ENCODE peak calls at places on chromosomes 7 and 10, in five cellular contexts. One of them, this sample, is unnamed.

GRCh38 chr7:139294951-139295555 is 46.1 kb upstream of the FMC1 start:
- DNase-seq in astrocyte: no peak
- DNase-seq in left ventricle myocardium inferior: no peak
- DNase-seq in prostate gland: no peak
- DNase-seq in endothelial cell: no peak
- DNase-seq in this sample: no peak

GRCh38 chr7:17142831-17143541 is 155.5 kb upstream of the AHR start:
- DNase-seq in endothelial cell: no peak
- DNase-seq in prostate gland: no peak
- DNase-seq in astrocyte: peak
- DNase-seq in left ventricle myocardium inferior: no peak
- DNase-seq in this sample: no peak

GRCh38 chr7:46486264-46487206 is 565.5 kb upstream of the IGFBP3 start:
- DNase-seq in endothelial cell: no peak
- DNase-seq in prostate gland: no peak
- DNase-seq in left ventricle myocardium inferior: peak
- DNase-seq in astrocyte: peak
- DNase-seq in this sample: no peak

GRCh38 chr7:3087243-3087642 is 43.6 kb upstream of the CARD11 start:
- DNase-seq in left ventricle myocardium inferior: no peak
- DNase-seq in prostate gland: no peak
- DNase-seq in astrocyte: peak
- DNase-seq in endothelial cell: no peak
- DNase-seq in this sample: no peak

GRCh38 chr7:83879103-83879502 is 230.2 kb upstream of the SEMA3E start:
- DNase-seq in astrocyte: no peak
- DNase-seq in left ventricle myocardium inferior: no peak
- DNase-seq in prostate gland: no peak
- DNase-seq in endothelial cell: no peak
- DNase-seq in this sample: no peak

GRCh38 chr10:10326119-10326518 is 691.6 kb upstream of the CELF2 start:
- DNase-seq in endothelial cell: no peak
- DNase-seq in left ventricle myocardium inferior: no peak
- DNase-seq in prostate gland: no peak
- DNase-seq in astrocyte: peak
- DNase-seq in this sample: no peak

GRCh38 chr10:59880976-59881510 is 25.3 kb downstream of the CCDC6 start:
- DNase-seq in endothelial cell: no peak
- DNase-seq in left ventricle myocardium inferior: no peak
- DNase-seq in prostate gland: no peak
- DNase-seq in astrocyte: no peak
- DNase-seq in this sample: no peak

GRCh38 chr7:24812313-24812945 is 55.2 kb upstream of the GSDME start:
- DNase-seq in prostate gland: no peak
- DNase-seq in astrocyte: no peak
- DNase-seq in endothelial cell: peak
- DNase-seq in left ventricle myocardium inferior: peak
- DNase-seq in this sample: peak

GRCh38 chr10:128095023-128095752 is 31.0 kb downstream of the MKI67 start:
- DNase-seq in left ventricle myocardium inferior: no peak
- DNase-seq in endothelial cell: no peak
- DNase-seq in astrocyte: no peak
- DNase-seq in prostate gland: no peak
- DNase-seq in this sample: no peak

GRCh38 chr7:132906193-132906829 is 175.6 kb downstream of the CHCHD3 start:
- DNase-seq in astrocyte: no peak
- DNase-seq in left ventricle myocardium inferior: no peak
- DNase-seq in prostate gland: no peak
- DNase-seq in endothelial cell: no peak
- DNase-seq in this sample: no peak

GRCh38 chr10:70579234-70580002 is 23.1 kb downstream of the PRF1 start:
- DNase-seq in left ventricle myocardium inferior: no peak
- DNase-seq in prostate gland: no peak
- DNase-seq in endothelial cell: no peak
- DNase-seq in astrocyte: no peak
- DNase-seq in this sample: no peak

GRCh38 chr10:12709516-12709915 is 292.0 kb downstream of the CCDC3 start:
- DNase-seq in astrocyte: no peak
- DNase-seq in prostate gland: no peak
- DNase-seq in left ventricle myocardium inferior: no peak
- DNase-seq in endothelial cell: no peak
- DNase-seq in this sample: no peak

GRCh38 chr7:102464577-102465280 is at the start of the genes ALKBH4 and LRWD1:
- DNase-seq in prostate gland: peak
- DNase-seq in endothelial cell: peak
- DNase-seq in left ventricle myocardium inferior: peak
- DNase-seq in astrocyte: peak
- DNase-seq in this sample: peak
- TF ChIP-seq CTCF in prostate gland: no peak
- TF ChIP-seq CTCF in endothelial cell: peak
- TF ChIP-seq CTCF in left ventricle myocardium inferior: peak
- TF ChIP-seq CTCF in astrocyte: no peak
- TF ChIP-seq CTCF in this sample: peak

GRCh38 chr10:6279540-6280267 is 77.0 kb downstream of the PFKFB3 start:
- DNase-seq in astrocyte: peak
- DNase-seq in left ventricle myocardium inferior: no peak
- DNase-seq in prostate gland: no peak
- DNase-seq in endothelial cell: no peak
- DNase-seq in this sample: peak
- TF ChIP-seq CTCF in astrocyte: no peak
- TF ChIP-seq CTCF in left ventricle myocardium inferior: no peak
- TF ChIP-seq CTCF in prostate gland: no peak
- TF ChIP-seq CTCF in endothelial cell: no peak
- TF ChIP-seq CTCF in this sample: no peak

GRCh38 chr10:114077815-114078219 is 34.2 kb downstream of the ADRB1 start:
- DNase-seq in prostate gland: no peak
- DNase-seq in astrocyte: no peak
- DNase-seq in endothelial cell: no peak
- DNase-seq in left ventricle myocardium inferior: no peak
- DNase-seq in this sample: no peak
- TF ChIP-seq CTCF in prostate gland: no peak
- TF ChIP-seq CTCF in astrocyte: no peak
- TF ChIP-seq CTCF in endothelial cell: no peak
- TF ChIP-seq CTCF in left ventricle myocardium inferior: peak
- TF ChIP-seq CTCF in this sample: no peak

GRCh38 chr7:98174334-98175259 is 36.6 kb upstream of the BHLHA15 start:
- DNase-seq in prostate gland: peak
- DNase-seq in astrocyte: no peak
- DNase-seq in endothelial cell: no peak
- DNase-seq in left ventricle myocardium inferior: peak
- DNase-seq in this sample: no peak
- TF ChIP-seq CTCF in prostate gland: no peak
- TF ChIP-seq CTCF in astrocyte: no peak
- TF ChIP-seq CTCF in endothelial cell: no peak
- TF ChIP-seq CTCF in left ventricle myocardium inferior: no peak
- TF ChIP-seq CTCF in this sample: no peak